ENCODE peak calls at places on chromosomes 11 and 22, in eight cellular contexts. E is psoas muscle, X is heart right ventricle, J is coronary artery, L is esophagus squamous epithelium, K is HepG2, D is transverse colon, V is HCT116. Z is an unnamed sample.

GRCh38 chr22:31326877-31327276 is 19.3 kb downstream of the PATZ1 start:
- DNase-seq in X (no peak), E (no peak), V (no peak), J (no peak), D (no peak), L (no peak), K (no peak), Z (no peak)

GRCh38 chr11:35165416-35166368 is 26.7 kb downstream of the CD44 start:
- DNase-seq in K (no peak), V (no peak), E (no peak), X (no peak), D (peak; percentile 73), L (no peak), J (no peak), Z (no peak)

GRCh38 chr22:29157759-29158535 is 47.7 kb upstream of the EMID1 start:
- DNase-seq in X (no peak), L (no peak), E (no peak), J (peak; percentile 29), K (peak; percentile 24), V (peak; percentile 15), D (no peak), Z (no peak)

GRCh38 chr11:67389477-67389876 is 2.3 kb upstream of the RAD9A start:
- DNase-seq in V (no peak), K (peak; percentile 64), L (no peak), E (no peak), D (peak; percentile 75), X (peak; percentile 50), J (no peak), Z (no peak)

GRCh38 chr11:61618991-61619390 is 38.1 kb upstream of the SYT7 start:
- DNase-seq in K (no peak), V (no peak), L (no peak), D (no peak), X (no peak), E (no peak), J (no peak), Z (no peak)

GRCh38 chr11:86386791-86387190 is 12.1 kb downstream of the CCDC81 start:
- DNase-seq in E (no peak), L (no peak), K (no peak), X (no peak), J (no peak), D (no peak), V (no peak), Z (no peak)

GRCh38 chr11:116844722-116845121 is 7.3 kb upstream of the APOA1 start:
- DNase-seq in X (no peak), L (no peak), E (no peak), D (no peak), V (no peak), K (no peak), J (no peak), Z (no peak)

GRCh38 chr11:84249344-84250135 is 963.4 kb upstream of the CCDC90B start:
- DNase-seq in E (no peak), V (no peak), X (no peak), L (no peak), K (no peak), D (no peak), J (no peak), Z (no peak)

GRCh38 chr11:742571-743201 is 4.6 kb upstream of the TALDO1 start:
- DNase-seq in V (no peak), D (no peak), J (no peak), X (no peak), L (no peak), K (no peak), E (no peak), Z (no peak)

GRCh38 chr11:748007-748359 is 719 bp downstream of the TALDO1 start:
- DNase-seq in K (no peak), X (no peak), L (no peak), D (peak; percentile 22), E (no peak), V (no peak), J (no peak), Z (no peak)

GRCh38 chr11:749731-750130 is 2.5 kb downstream of the TALDO1 start:
- DNase-seq in D (no peak), X (no peak), V (no peak), L (no peak), E (no peak), K (no peak), J (no peak), Z (no peak)

GRCh38 chr11:746289-747175 is 732 bp upstream of the TALDO1 start:
- DNase-seq in J (peak; percentile 80), D (no peak), X (no peak), L (no peak), K (no peak), E (no peak), V (no peak), Z (peak; percentile 60)

DNA sequence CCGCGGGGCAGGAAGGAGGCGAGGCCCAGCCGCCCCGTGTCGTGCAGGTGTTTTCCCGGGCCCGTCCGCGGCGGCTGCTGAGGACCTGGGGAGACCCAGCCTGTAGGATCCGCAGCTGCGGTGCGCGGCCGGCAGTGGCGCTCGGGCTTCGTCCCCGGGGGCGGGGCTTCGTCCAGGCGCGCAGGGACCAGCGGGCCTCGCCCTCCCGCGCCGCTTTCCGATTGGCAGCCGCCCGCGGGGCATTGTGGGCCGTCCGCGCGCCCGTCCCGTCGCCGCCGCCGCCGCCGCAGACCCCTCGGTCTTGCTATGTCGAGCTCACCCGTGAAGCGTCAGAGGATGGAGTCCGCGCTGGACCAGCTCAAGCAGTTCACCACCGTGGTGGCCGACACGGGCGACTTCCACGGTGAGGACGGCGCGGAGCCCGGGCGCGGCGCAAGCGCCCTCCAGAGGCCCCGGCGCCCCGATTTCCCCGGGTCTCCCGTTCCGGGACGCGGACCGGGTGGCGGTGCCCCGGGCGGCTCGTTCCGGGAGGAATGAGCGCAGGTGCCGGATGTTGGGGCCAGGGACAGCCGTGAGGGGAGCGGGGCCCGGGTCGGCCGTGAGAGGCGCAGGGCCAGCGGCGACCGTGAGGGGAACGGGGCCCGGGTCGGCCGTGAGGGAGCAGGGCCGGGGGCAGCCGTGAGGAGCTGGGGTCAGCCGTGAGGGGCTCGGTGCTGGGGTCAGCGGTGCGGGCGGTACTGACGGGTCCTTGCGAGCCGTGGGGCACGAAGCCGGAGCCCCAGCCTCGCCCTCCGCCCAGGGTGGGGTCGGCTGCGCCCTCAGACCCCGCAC is at the start of gene TALDO1:
- DNase-seq in J (peak; percentile 94), L (peak; percentile 44), V (peak; percentile 57), D (peak; percentile 94), E (peak; percentile 94), K (peak; percentile 76), X (peak; percentile 93), Z (peak; percentile 97)
- TF ChIP-seq CTCF in J (no peak), L (no peak), V (no peak), D (no peak), E (peak; percentile 3), K (peak; percentile 47), X (peak; percentile 13), Z (peak; percentile 47)

GRCh38 chr11:74019860-74020259 is 11.0 kb upstream of the UCP3 start:
- DNase-seq in L (no peak), J (peak; percentile 26), E (no peak), V (no peak), X (no peak), D (no peak), K (no peak), Z (no peak)

GRCh38 chr11:74015919-74016684 is 7.2 kb upstream of the UCP3 start:
- DNase-seq in E (no peak), L (no peak), D (no peak), K (no peak), X (no peak), J (no peak), V (no peak), Z (no peak)

GRCh38 chr11:74018331-74019005 is 9.6 kb upstream of the UCP3 start:
- DNase-seq in E (peak; percentile 95), J (peak; percentile 98), X (peak; percentile 89), K (peak; percentile 89), V (no peak), D (peak; percentile 93), L (no peak), Z (peak; percentile 55)

GRCh38 chr11:74019104-74019738 is 10.3 kb upstream of the UCP3 start:
- DNase-seq in E (no peak), D (no peak), K (peak; percentile 17), X (peak; percentile 18), J (peak; percentile 60), L (no peak), V (no peak), Z (no peak)

GRCh38 chr11:74017631-74018030 is 8.7 kb upstream of the UCP3 start:
- DNase-seq in L (no peak), D (no peak), E (no peak), V (no peak), J (no peak), X (no peak), K (no peak), Z (no peak)
- H3K4me3 ChIP-seq in L (no peak overlapping the region), D (no peak overlapping the region), E (peak overlapping the region; percentile 47), V (no peak overlapping the region), J (no peak overlapping the region), X (no peak overlapping the region), K (no peak overlapping the region), Z (no peak overlapping the region)

GRCh38 chr22:46579751-46580449 is 40.3 kb upstream of the GRAMD4 start:
- DNase-seq in V (no peak), J (no peak), X (peak; percentile 17), K (no peak), E (no peak), D (no peak), L (no peak), Z (peak; percentile 40)

GRCh38 chr22:46580940-46581579 is 39.1 kb upstream of the GRAMD4 start:
- DNase-seq in J (no peak), L (no peak), K (no peak), D (no peak), V (no peak), E (no peak), X (no peak), Z (no peak)

GRCh38 chr22:46577361-46578249 is 40.2 kb upstream of the CELSR1 start:
- DNase-seq in K (no peak), X (peak; percentile 44), J (no peak), E (no peak), L (no peak), V (no peak), D (peak; percentile 41), Z (no peak)

GRCh38 chr22:46578251-46578823 is 40.9 kb upstream of the CELSR1 start:
- DNase-seq in L (no peak), X (peak; percentile 18), E (no peak), D (no peak), K (no peak), J (no peak), V (no peak), Z (no peak)

DNA sequence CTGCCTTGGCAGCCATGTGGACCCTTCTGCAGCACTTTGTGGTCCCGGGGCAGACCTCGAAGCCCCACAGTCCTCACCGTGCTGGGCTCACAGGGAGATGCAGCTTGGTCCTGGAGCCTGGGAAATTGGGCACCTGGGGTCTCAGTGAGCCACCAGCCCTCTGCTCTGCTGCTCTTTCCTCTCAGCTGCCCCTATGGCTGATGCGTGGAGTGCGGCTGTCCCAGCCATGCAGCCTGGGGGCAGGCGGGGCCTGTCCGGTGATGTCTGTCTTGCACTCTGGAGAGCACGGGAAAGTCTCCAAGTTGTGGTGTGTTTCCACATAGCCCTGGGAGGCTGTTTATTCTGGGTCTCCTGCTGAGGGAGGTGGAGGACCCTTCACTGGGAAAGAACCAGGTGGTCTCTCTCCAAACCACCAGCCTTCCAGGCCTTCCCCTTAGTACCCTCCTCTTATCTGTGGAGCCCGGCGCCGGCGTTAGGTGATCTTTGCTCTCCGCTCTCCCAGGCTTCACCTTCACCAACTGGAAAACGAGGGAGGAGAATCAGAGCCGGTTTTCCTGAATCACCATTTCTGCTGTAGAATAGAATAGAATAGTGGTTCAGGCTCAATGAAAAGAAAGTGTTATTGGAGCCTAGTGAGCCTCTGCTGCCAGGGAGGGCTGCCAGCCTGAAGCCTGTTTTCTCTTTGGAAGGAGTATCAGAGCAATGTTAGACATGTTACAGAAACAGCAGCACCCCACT is 41.2 kb upstream of the GRAMD4 start:
- DNase-seq in K (peak; percentile 64), L (no peak), X (peak; percentile 68), E (peak; percentile 54), V (no peak), D (peak; percentile 60), J (no peak), Z (no peak)
- H3K27ac ChIP-seq in K (peak overlapping the region; percentile 56), L (peak overlapping the region; percentile 89), X (peak overlapping the region; percentile 87), E (peak overlapping the region; percentile 81), V (no peak overlapping the region), D (peak overlapping the region; percentile 89), J (no peak overlapping the region), Z (peak overlapping the region; percentile 77)

GRCh38 chr11:119484741-119485605 is 62.0 kb upstream of the THY1 start:
- DNase-seq in L (no peak), X (no peak), E (no peak), V (no peak), J (peak; percentile 64), K (no peak), D (no peak), Z (no peak)
- TF ChIP-seq CTCF in L (no peak), X (no peak), E (no peak), V (peak; percentile 59), J (no peak), K (no peak), D (no peak), Z (no peak)